ENCODE peak calls at places on chromosomes 12 and 14, in nine cellular contexts. D is breast epithelium, C is K562, W is H1, M is suprapubic skin, B is HCT116, R is stomach, J is vagina, I is sigmoid colon. P is an unnamed sample. For H3K4me1, the result is how much of the 10 kb centered on the place peaks cover.

GRCh38 chr12:24754690-24755638 is 193.9 kb downstream of the BCAT1 start:
- DNase-seq in D (no peak), C (no peak), W (no peak), M (no peak), B (no peak), R (no peak), J (no peak), I (no peak), P (no peak)

GRCh38 chr12:80821513-80822000 is 104.8 kb downstream of the MYF5 start:
- DNase-seq in D (no peak), C (no peak), W (peak), M (no peak), B (no peak), R (no peak), J (no peak), I (no peak), P (no peak)

GRCh38 chr14:89952581-89952980 is 1.9 kb downstream of the EFCAB11 start:
- DNase-seq in D (no peak), C (no peak), W (no peak), M (no peak), B (no peak), R (no peak), J (no peak), I (no peak), P (no peak)

GRCh38 chr12:70576341-70577282 is 60.6 kb downstream of the PTPRB start:
- DNase-seq in D (no peak), C (peak), W (no peak), M (no peak), B (peak), R (no peak), J (no peak), I (no peak), P (no peak)

GRCh38 chr14:68519788-68520187 is 273.1 kb downstream of the ZFP36L1 start:
- DNase-seq in D (no peak), C (no peak), W (no peak), M (no peak), B (no peak), R (no peak), J (peak), I (no peak), P (no peak)

GRCh38 chr14:52267501-52268190 is at the start of gene PTGDR:
- DNase-seq in D (no peak), C (no peak), W (peak), M (no peak), B (no peak), R (peak), J (no peak), I (no peak), P (peak)

GRCh38 chr14:60915781-60916180 is 65.1 kb downstream of the TRMT5 start:
- DNase-seq in D (no peak), C (no peak), W (no peak), M (no peak), B (no peak), R (no peak), J (no peak), I (no peak), P (no peak)

GRCh38 chr14:102579696-102580551 is 12.5 kb upstream of the RCOR1 start:
- DNase-seq in D (no peak), C (no peak), W (no peak), M (no peak), B (no peak), R (no peak), J (no peak), I (no peak), P (no peak)

GRCh38 chr12:132711169-132711843 is 664 bp downstream of the PGAM5 start:
- DNase-seq in D (no peak), C (no peak), W (peak), M (no peak), B (no peak), R (peak), J (no peak), I (no peak), P (no peak)

GRCh38 chr14:66009104-66009503 is 477.1 kb upstream of the CCDC196 start:
- DNase-seq in D (no peak), C (no peak), W (no peak), M (no peak), B (peak), R (no peak), J (no peak), I (no peak), P (no peak)

GRCh38 chr12:5494343-5494742 is 62.4 kb downstream of the NTF3 start:
- DNase-seq in D (no peak), C (no peak), W (no peak), M (no peak), B (no peak), R (no peak), J (no peak), I (no peak), P (no peak)

GRCh38 chr14:104925214-104925899 is 678 bp downstream of the PLD4 start:
- DNase-seq in D (no peak), C (no peak), W (no peak), M (no peak), B (no peak), R (no peak), J (no peak), I (no peak), P (peak)

GRCh38 chr12:14873440-14874185 is 12.0 kb downstream of the MGP start:
- DNase-seq in D (no peak), C (no peak), W (no peak), M (no peak), B (no peak), R (no peak), J (no peak), I (no peak), P (no peak)

GRCh38 chr12:28191690-28192089 is 1.4 kb downstream of the CCDC91 start:
- DNase-seq in D (no peak), C (peak), W (no peak), M (no peak), B (no peak), R (no peak), J (no peak), I (no peak), P (no peak)

GRCh38 chr12:14570231-14570630 is 2.5 kb upstream of the PLBD1 start:
- DNase-seq in D (no peak), C (no peak), W (no peak), M (no peak), B (no peak), R (no peak), J (no peak), I (no peak), P (no peak)

GRCh38 chr14:97107070-97107469 is 309.9 kb downstream of the VRK1 start:
- DNase-seq in D (no peak), C (no peak), W (no peak), M (no peak), B (peak), R (no peak), J (no peak), I (no peak), P (no peak)

GRCh38 chr12:14771651-14772137 is 31.6 kb downstream of the WBP11 start:
- DNase-seq in D (no peak), C (no peak), W (no peak), M (no peak), B (no peak), R (no peak), J (no peak), I (no peak), P (no peak)

GRCh38 chr12:75446857-75447256 is 33.7 kb upstream of the GLIPR1 start:
- DNase-seq in D (no peak), C (no peak), W (no peak), M (no peak), B (no peak), R (no peak), J (no peak), I (no peak), P (no peak)

GRCh38 chr12:53695148-53696138 is 19.6 kb upstream of the ATP5MC2 start:
- DNase-seq in D (no peak), C (peak), W (peak), M (no peak), B (peak), R (peak), J (no peak), I (no peak), P (peak)

GRCh38 chr14:65958664-65959562 is 527.3 kb upstream of the CCDC196 start:
- DNase-seq in D (no peak), C (peak), W (peak), M (no peak), B (peak), R (no peak), J (no peak), I (no peak), P (no peak)

GRCh38 chr12:54439096-54439495 is 20.0 kb upstream of the ITGA5 start:
- DNase-seq in D (no peak), C (no peak), W (no peak), M (no peak), B (no peak), R (no peak), J (no peak), I (no peak), P (no peak)

GRCh38 chr12:114405449-114406271 is at the start of gene TBX5:
- DNase-seq in D (no peak), C (no peak), W (no peak), M (no peak), B (no peak), R (no peak), J (no peak), I (no peak), P (no peak)

GRCh38 chr14:99684356-99684952 is 356 bp downstream of the CYP46A1 start:
- DNase-seq in D (no peak), C (no peak), W (no peak), M (peak), B (no peak), R (no peak), J (peak), I (no peak), P (no peak)

GRCh38 chr12:83408841-83409240 is 722.1 kb downstream of the TMTC2 start:
- DNase-seq in D (no peak), C (no peak), W (no peak), M (no peak), B (no peak), R (no peak), J (no peak), I (no peak), P (no peak)

GRCh38 chr12:130097798-130098255 is 64.4 kb upstream of the FZD10 start:
- DNase-seq in D (peak), C (no peak), W (no peak), M (no peak), B (no peak), R (no peak), J (no peak), I (no peak), P (no peak)

GRCh38 chr14:87522575-87522974 is 470.4 kb downstream of the GALC start:
- DNase-seq in D (no peak), C (no peak), W (peak), M (no peak), B (no peak), R (no peak), J (no peak), I (no peak), P (no peak)

GRCh38 chr14:93788307-93788556 is at the start of gene PRIMA1:
- DNase-seq in D (no peak), C (no peak), W (no peak), M (no peak), B (no peak), R (no peak), J (no peak), I (no peak), P (no peak)

GRCh38 chr12:50387972-50388478 is 8.4 kb downstream of the FAM186A start:
- DNase-seq in D (no peak), C (no peak), W (peak), M (no peak), B (no peak), R (no peak), J (no peak), I (no peak), P (no peak)

DNA sequence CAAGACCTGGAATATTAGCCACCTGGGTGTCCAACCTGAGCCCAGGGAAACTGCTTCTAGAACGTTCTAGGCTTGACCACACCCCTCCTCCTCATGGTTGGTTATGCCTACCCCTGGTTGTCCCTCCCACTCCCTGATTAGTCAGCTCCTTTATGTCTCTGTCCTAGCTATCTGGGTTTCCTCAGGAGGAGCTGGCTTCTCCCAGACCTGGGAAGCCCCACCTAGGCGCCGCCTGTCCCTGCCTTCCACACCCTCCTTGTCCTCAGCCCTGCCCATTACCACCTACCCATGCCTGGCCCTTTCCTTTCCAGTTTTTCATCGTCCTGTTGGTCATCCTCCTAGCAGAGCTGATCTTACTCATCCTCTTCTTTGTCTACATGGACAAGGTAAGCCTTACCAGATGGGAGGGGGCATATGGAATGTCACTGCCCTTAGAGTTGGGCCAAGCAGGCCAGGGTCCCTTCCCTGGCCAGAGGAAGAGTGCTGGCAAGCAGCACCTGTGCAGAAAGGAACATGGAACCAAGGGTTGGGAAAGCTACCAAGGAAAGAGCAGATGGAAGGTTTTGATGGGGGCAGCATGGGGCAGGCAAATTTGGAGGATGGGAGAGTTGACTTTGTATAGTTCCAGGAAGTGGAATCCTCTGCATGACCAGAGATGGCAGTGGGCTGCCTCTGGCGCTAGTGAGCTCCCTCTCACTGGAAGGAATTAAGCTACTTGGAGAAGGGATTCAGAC is 201.7 kb downstream of the TSPAN9 start:
- DNase-seq in D (no peak), C (no peak), W (no peak), M (no peak), B (no peak), R (no peak), J (no peak), I (no peak), P (no peak)
- TF ChIP-seq POLR2A in D (no peak), C (no peak), W (no peak), M (no peak), B (no peak), R (no peak), J (no peak), I (no peak), P (no peak)

DNA sequence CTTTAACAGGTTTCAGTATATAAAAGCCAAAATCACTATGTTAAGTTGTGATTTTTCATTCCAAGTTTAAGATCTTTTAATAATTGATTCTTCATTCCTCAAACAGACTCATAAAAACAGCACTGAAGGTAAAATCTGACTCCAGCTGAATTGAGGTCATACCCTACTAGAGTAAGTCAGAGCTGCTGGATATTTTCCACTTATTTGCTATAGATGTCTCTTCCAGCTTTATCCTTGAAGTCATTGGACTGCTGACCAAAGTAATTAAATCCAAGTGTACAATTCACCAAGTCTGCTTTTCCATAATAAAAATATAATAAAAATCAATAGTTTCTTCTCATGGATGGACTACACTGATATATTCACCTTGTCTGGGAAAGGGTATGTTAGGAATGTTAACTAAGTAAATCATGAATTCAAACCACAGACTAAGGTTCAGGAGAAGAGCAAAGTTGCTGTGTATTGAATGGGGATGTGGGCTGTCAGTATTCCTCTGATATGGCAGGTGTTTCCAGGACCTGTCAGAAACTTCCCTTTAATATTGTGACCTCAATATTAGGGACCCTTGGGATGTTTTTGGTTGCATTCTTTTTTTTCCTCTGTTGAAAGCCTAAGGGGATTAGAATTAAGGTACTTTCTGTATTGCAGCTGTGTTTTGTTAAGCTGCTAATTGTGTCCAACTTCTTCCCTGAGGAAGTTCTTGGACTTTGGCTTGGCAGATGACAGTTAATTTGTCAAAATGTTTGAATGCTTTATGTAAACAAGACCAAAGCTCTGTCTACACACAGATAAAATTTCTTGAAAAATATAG is 283.9 kb downstream of the ATP23 start:
- DNase-seq in D (no peak), C (no peak), W (no peak), M (no peak), B (no peak), R (no peak), J (no peak), I (no peak), P (no peak)
- H3K4me1 ChIP-seq in D (under half), C (under half), W (under half), M (under half), B (under half), R (under half), J (under half), I (under half), P (under half)

GRCh38 chr12:65664715-65665250 is 159.5 kb upstream of the HMGA2 start:
- DNase-seq in D (no peak), C (no peak), W (no peak), M (no peak), B (no peak), R (no peak), J (no peak), I (no peak), P (no peak)

GRCh38 chr12:65660096-65660495 is 164.2 kb upstream of the HMGA2 start:
- DNase-seq in D (no peak), C (no peak), W (no peak), M (no peak), B (no peak), R (no peak), J (no peak), I (no peak), P (no peak)

GRCh38 chr12:65663097-65663496 is 161.2 kb upstream of the HMGA2 start:
- DNase-seq in D (no peak), C (no peak), W (no peak), M (no peak), B (no peak), R (no peak), J (no peak), I (no peak), P (no peak)

GRCh38 chr12:65663648-65664047 is 160.6 kb upstream of the HMGA2 start:
- DNase-seq in D (no peak), C (no peak), W (no peak), M (no peak), B (no peak), R (no peak), J (no peak), I (no peak), P (no peak)

DNA sequence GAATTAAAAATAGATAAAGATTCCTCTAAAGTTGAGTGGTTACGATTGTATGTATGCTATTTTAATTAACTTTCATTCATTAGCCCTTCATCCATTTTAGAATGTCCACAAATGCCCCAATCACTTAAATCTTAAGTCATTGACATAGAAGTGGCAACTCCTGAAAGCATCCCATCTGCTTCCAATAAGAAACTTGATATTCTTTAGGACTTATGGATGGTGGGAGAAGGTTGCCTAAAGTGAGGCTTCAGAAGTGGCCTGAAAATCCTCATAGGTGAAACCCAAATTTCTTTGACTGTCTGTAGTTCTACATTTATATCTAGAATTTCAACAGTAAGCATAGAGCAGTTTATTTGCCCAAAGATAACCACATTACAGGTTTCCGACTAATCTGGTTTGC is 161.7 kb upstream of the HMGA2 start:
- DNase-seq in D (no peak), C (no peak), W (no peak), M (no peak), B (no peak), R (no peak), J (no peak), I (no peak), P (no peak)
- TF ChIP-seq POLR2AphosphoS5 in D (no peak), C (no peak), W (no peak), M (no peak), B (no peak), R (no peak), J (no peak), I (no peak), P (no peak)

DNA sequence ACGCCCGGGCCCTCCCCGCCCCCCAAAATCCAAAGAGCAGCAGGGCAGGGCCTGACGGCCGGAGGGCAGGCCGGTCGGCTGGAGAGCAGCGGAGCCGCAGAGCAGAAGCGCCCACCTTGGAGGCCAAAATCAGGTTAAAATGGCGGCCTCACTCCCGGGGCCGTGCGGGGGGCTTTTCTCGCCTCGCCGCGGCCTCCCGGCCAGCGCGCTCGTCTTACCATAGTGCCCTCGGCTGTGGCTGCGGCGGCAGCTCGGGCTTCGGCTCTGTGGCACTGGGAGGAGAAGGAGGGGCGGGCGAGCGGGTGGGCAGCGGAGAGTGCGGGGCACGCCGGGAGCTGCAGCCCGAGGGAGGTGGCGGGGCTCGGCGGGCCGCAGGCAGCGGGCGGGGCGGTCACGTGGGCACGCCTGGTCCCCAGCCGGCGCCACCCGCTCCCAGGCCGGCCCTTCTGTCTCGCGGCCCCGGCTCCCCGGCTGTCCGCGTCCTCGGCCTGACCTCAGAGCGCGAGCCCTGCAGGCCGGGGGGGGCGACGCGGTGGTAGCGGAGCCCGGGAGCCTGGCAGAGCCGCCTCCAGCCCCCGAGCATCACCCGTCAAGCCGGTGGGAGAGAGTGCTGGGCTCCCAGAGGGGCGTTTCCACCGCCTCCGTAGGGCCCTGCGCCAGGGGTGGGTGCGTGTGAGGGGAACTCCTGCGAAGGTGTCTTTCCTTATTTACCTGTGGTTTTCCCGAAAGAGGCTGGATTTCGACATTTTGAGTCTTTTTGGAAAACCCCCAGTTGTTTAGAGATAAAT is at the start of gene CFL2:
- DNase-seq in D (peak), C (peak), W (peak), M (peak), B (peak), R (peak), J (no peak), I (peak), P (peak)
- TF ChIP-seq POLR2A in D (no peak), C (peak), W (peak), M (peak), B (no peak), R (no peak), J (peak), I (peak), P (no peak)

GRCh38 chr14:77103475-77103874 is 5.4 kb downstream of the CIPC start:
- DNase-seq in D (no peak), C (no peak), W (no peak), M (no peak), B (no peak), R (no peak), J (no peak), I (no peak), P (no peak)
- H3K4me1 ChIP-seq in D (under half), C (under half), W (under half), M (half or more), B (under half), R (half or more), J (half or more), I (half or more), P (under half)

DNA sequence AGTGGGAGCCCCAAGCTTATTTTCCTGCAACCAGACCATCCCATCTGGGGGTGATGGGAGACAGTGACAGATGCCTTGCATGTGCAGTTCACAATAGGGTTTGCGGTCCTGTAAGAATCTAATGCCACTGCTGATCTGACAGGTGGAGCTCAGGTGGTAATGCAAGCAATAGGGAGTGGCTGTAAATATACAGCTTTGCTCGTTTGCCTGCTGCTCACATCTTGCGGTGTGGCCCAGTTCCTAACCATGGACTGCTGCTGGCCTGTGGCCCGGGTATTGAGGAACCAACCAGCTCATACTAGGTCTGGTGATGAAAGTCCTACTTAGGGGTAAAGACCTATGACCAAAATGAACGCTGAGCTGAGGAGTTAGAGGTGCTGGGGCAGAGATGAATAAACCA is 36.1 kb upstream of the CCDC88C start:
- DNase-seq in D (no peak), C (no peak), W (no peak), M (no peak), B (no peak), R (peak), J (no peak), I (no peak), P (no peak)
- TF ChIP-seq POLR2AphosphoS5 in D (no peak), C (no peak), W (peak), M (no peak), B (no peak), R (no peak), J (no peak), I (no peak), P (peak)